ENCODE peak calls at places on chromosomes 6 and 20, in nine cellular contexts. T, S, H, M, V, J, I, W and Z are unnamed samples.

GRCh38 chr6:41464481-41464880 is 81.7 kb upstream of the FOXP4 start:
- DNase-seq in T (peak), S (no peak), H (no peak), M (no peak), V (no peak), J (no peak), I (no peak), W (no peak), Z (no peak)

GRCh38 chr6:144922120-144922722 is 637.1 kb downstream of the UTRN start:
- DNase-seq in T (no peak), S (no peak), H (no peak), M (peak), V (no peak), J (no peak), I (no peak), W (no peak), Z (no peak)

GRCh38 chr20:40265872-40266533 is 423.0 kb downstream of the MAFB start:
- DNase-seq in T (no peak), S (no peak), H (peak), M (peak), V (peak), J (peak), I (no peak), W (no peak), Z (no peak)

GRCh38 chr6:142300758-142301251 is 1.0 kb upstream of the ADGRG6 start:
- DNase-seq in T (peak), S (no peak), H (peak), M (peak), V (peak), J (peak), I (no peak), W (no peak), Z (no peak)

GRCh38 chr20:63090052-63090451 is 83.3 kb upstream of the BHLHE23 start:
- DNase-seq in T (no peak), S (no peak), H (no peak), M (no peak), V (no peak), J (no peak), I (no peak), W (no peak), Z (peak)

GRCh38 chr20:48282591-48283228 is 497.4 kb upstream of the SULF2 start:
- DNase-seq in T (no peak), S (no peak), H (no peak), M (no peak), V (no peak), J (peak), I (no peak), W (no peak), Z (peak)

GRCh38 chr20:58614984-58615760 is 35.9 kb upstream of the STX16 start:
- DNase-seq in T (no peak), S (peak), H (no peak), M (no peak), V (no peak), J (no peak), I (no peak), W (no peak), Z (no peak)

GRCh38 chr6:107600936-107601335 is 111.0 kb downstream of the SOBP start:
- DNase-seq in T (no peak), S (no peak), H (peak), M (peak), V (peak), J (peak), I (peak), W (no peak), Z (peak)

GRCh38 chr20:19932170-19932667 is 84.9 kb upstream of the NAA20 start:
- DNase-seq in T (no peak), S (no peak), H (peak), M (peak), V (peak), J (no peak), I (peak), W (no peak), Z (peak)

GRCh38 chr6:4355241-4355640 is 219.9 kb upstream of the ECI2 start:
- DNase-seq in T (no peak), S (no peak), H (no peak), M (peak), V (peak), J (no peak), I (no peak), W (no peak), Z (no peak)

GRCh38 chr20:3777381-3777725 is 3.9 kb downstream of the SPEF1 start:
- DNase-seq in T (no peak), S (no peak), H (no peak), M (no peak), V (no peak), J (no peak), I (no peak), W (no peak), Z (no peak)

GRCh38 chr6:111844921-111845320 is 28.3 kb downstream of the FYN start:
- DNase-seq in T (no peak), S (no peak), H (no peak), M (no peak), V (no peak), J (no peak), I (no peak), W (peak), Z (no peak)

GRCh38 chr6:36682328-36683144 is 4.0 kb downstream of the CDKN1A start:
- DNase-seq in T (peak), S (peak), H (peak), M (no peak), V (no peak), J (peak), I (peak), W (peak), Z (peak)

GRCh38 chr6:127030111-127030510 is 88.4 kb upstream of the RSPO3 start:
- DNase-seq in T (no peak), S (no peak), H (no peak), M (no peak), V (no peak), J (no peak), I (no peak), W (no peak), Z (no peak)

GRCh38 chr6:47007657-47008396 is 34.3 kb downstream of the ADGRF1 start:
- DNase-seq in T (no peak), S (no peak), H (no peak), M (no peak), V (no peak), J (no peak), I (no peak), W (no peak), Z (no peak)

GRCh38 chr20:24502184-24502583 is 32.8 kb downstream of the SYNDIG1 start:
- DNase-seq in T (peak), S (no peak), H (no peak), M (peak), V (peak), J (no peak), I (no peak), W (no peak), Z (no peak)

GRCh38 chr6:91081452-91082067 is 494.7 kb upstream of the MAP3K7 start:
- DNase-seq in T (no peak), S (no peak), H (no peak), M (peak), V (peak), J (peak), I (no peak), W (no peak), Z (no peak)

GRCh38 chr6:26530203-26530602 is 8.0 kb upstream of the HMGN4 start:
- DNase-seq in T (no peak), S (no peak), H (no peak), M (no peak), V (no peak), J (no peak), I (no peak), W (no peak), Z (no peak)

GRCh38 chr20:60507087-60507684 is 549.0 kb downstream of the CDH26 start:
- DNase-seq in T (no peak), S (no peak), H (no peak), M (no peak), V (no peak), J (no peak), I (no peak), W (no peak), Z (no peak)

GRCh38 chr6:8131265-8131897 is 29.0 kb upstream of the EEF1E1 start:
- DNase-seq in T (no peak), S (no peak), H (peak), M (peak), V (peak), J (peak), I (peak), W (peak), Z (peak)
- TF ChIP-seq CTCF in T (peak), S (peak), H (peak), M (peak), V (peak), J (no peak), I (peak), W (peak), Z (no peak)

GRCh38 chr6:34004706-34005105 is 141.2 kb downstream of the GRM4 start:
- DNase-seq in T (no peak), S (no peak), H (no peak), M (no peak), V (no peak), J (peak), I (no peak), W (no peak), Z (no peak)
- TF ChIP-seq CTCF in T (no peak), S (no peak), H (no peak), M (no peak), V (no peak), J (no peak), I (no peak), W (no peak), Z (no peak)

DNA sequence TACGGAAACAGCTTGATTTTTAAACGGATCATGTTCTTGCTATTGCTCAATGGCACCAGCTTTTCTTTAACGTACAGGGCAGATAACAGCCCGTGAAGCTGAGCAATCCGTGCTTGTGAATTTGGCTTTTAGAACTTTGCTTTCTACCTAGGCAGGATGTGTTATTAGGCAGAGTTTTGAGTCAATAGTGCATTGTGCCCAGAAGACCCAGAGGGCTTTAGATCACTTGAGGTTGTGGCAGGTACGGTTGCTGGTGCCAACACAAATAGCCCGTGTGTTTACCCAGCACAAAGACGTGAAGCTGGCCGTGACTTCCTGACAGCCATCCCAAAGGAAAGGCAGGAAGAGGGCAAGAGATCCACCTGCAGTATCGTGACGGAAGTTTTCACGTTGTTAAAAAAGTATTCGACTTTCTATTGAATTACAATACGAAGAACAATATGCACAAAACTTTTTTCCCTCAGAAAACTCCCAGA is 117.4 kb upstream of the FRMD1 start:
- DNase-seq in T (peak), S (peak), H (no peak), M (peak), V (no peak), J (peak), I (no peak), W (no peak), Z (no peak)
- TF ChIP-seq CTCF in T (no peak), S (no peak), H (no peak), M (no peak), V (no peak), J (no peak), I (no peak), W (no peak), Z (no peak)

GRCh38 chr6:148249160-148249559 is 93.5 kb upstream of the SASH1 start:
- DNase-seq in T (no peak), S (no peak), H (no peak), M (no peak), V (no peak), J (no peak), I (no peak), W (no peak), Z (no peak)

GRCh38 chr6:148251891-148252290 is 90.7 kb upstream of the SASH1 start:
- DNase-seq in T (no peak), S (no peak), H (no peak), M (no peak), V (no peak), J (no peak), I (no peak), W (no peak), Z (no peak)

GRCh38 chr6:148247386-148248063 is 95.1 kb upstream of the SASH1 start:
- DNase-seq in T (no peak), S (no peak), H (no peak), M (no peak), V (no peak), J (no peak), I (no peak), W (no peak), Z (no peak)

GRCh38 chr6:148251286-148251685 is 91.4 kb upstream of the SASH1 start:
- DNase-seq in T (no peak), S (no peak), H (no peak), M (peak), V (peak), J (no peak), I (no peak), W (no peak), Z (no peak)
- TF ChIP-seq CTCF in T (peak), S (peak), H (peak), M (peak), V (peak), J (no peak), I (no peak), W (peak), Z (peak)

GRCh38 chr20:36402708-36403107 is 96.6 kb downstream of the DLGAP4 start:
- DNase-seq in T (no peak), S (no peak), H (no peak), M (no peak), V (no peak), J (no peak), I (no peak), W (no peak), Z (no peak)

GRCh38 chr20:36404435-36404978 is 98.4 kb downstream of the DLGAP4 start:
- DNase-seq in T (no peak), S (no peak), H (no peak), M (no peak), V (peak), J (no peak), I (no peak), W (no peak), Z (no peak)

GRCh38 chr20:36408219-36408618 is 102.1 kb downstream of the DLGAP4 start:
- DNase-seq in T (peak), S (no peak), H (no peak), M (peak), V (peak), J (peak), I (no peak), W (no peak), Z (no peak)

GRCh38 chr20:36405255-36405654 is 99.1 kb downstream of the DLGAP4 start:
- DNase-seq in T (no peak), S (no peak), H (no peak), M (peak), V (peak), J (no peak), I (no peak), W (no peak), Z (no peak)

GRCh38 chr20:36407196-36407733 is 101.1 kb downstream of the DLGAP4 start:
- DNase-seq in T (no peak), S (no peak), H (no peak), M (peak), V (peak), J (no peak), I (no peak), W (no peak), Z (no peak)
- TF ChIP-seq CTCF in T (no peak), S (no peak), H (no peak), M (no peak), V (no peak), J (no peak), I (no peak), W (no peak), Z (no peak)